ENCODE peak calls at places on chromosomes 11 and 22, in four cellular contexts. T is EL; Q is uterus; A is activated T-cell treated with anti-CD3 and anti-CD28 coated beads, Interleukin-2, amount 50 U/mL, for 72 hours. P is an unnamed sample.

GRCh38 chr22:28333106-28333505 is 346.5 kb downstream of the TTC28 start:
- DNase-seq in T (no peak), Q (no peak), A (no peak), P (no peak)

GRCh38 chr22:47690166-47690565 is 927.7 kb downstream of the TBC1D22A start:
- DNase-seq in T (no peak), Q (no peak), A (no peak), P (no peak)

GRCh38 chr11:9604134-9604533 is 30.7 kb downstream of the WEE1 start:
- DNase-seq in T (no peak), Q (no peak), A (no peak), P (no peak)

GRCh38 chr11:102802341-102802740 is 4.4 kb upstream of the MMP1 start:
- DNase-seq in T (peak; percentile 90), Q (no peak), A (no peak), P (no peak)

GRCh38 chr11:61841636-61842332 is 13.7 kb downstream of the FADS2 start:
- DNase-seq in T (no peak), Q (no peak), A (no peak), P (no peak)

GRCh38 chr11:2771758-2772466 is 72.1 kb upstream of the KCNQ1OT1 start:
- DNase-seq in T (no peak), Q (peak; percentile 15), A (no peak), P (no peak)

GRCh38 chr22:35514366-35514765 is 26.3 kb upstream of the RASD2 start:
- DNase-seq in T (no peak), Q (no peak), A (no peak), P (no peak)

GRCh38 chr22:32600184-32600583 is 125.6 kb downstream of the FBXO7 start:
- DNase-seq in T (no peak), Q (no peak), A (no peak), P (no peak)

GRCh38 chr22:19287889-19288288 is 3.6 kb downstream of the CLTCL1 start:
- DNase-seq in T (peak; percentile 87), Q (no peak), A (no peak), P (no peak)

GRCh38 chr11:5655474-5655873 is 29.4 kb downstream of the TRIM5 start:
- DNase-seq in T (no peak), Q (no peak), A (no peak), P (no peak)

GRCh38 chr11:13118691-13119090 is 109.6 kb downstream of the RASSF10 start:
- DNase-seq in T (no peak), Q (no peak), A (no peak), P (no peak)

GRCh38 chr11:91717169-91717568 is 507.4 kb upstream of the FAT3 start:
- DNase-seq in T (no peak), Q (no peak), A (no peak), P (no peak)

GRCh38 chr11:66720223-66720898 is 8.7 kb downstream of the SPTBN2 start:
- DNase-seq in T (peak; percentile 70), Q (no peak), A (peak; percentile 62), P (peak; percentile 22)

GRCh38 chr11:15179167-15179566 is 64.4 kb downstream of the INSC start:
- DNase-seq in T (peak; percentile 42), Q (no peak), A (no peak), P (no peak)

GRCh38 chr11:65962136-65962564 is 616 bp downstream of the SART1 start:
- DNase-seq in T (no peak), Q (no peak), A (no peak), P (no peak)

GRCh38 chr22:46661221-46661851 is 41.1 kb downstream of the GRAMD4 start:
- DNase-seq in T (peak; percentile 60), Q (no peak), A (peak; percentile 63), P (no peak)

GRCh38 chr11:116576523-116576922 is 196.3 kb downstream of the BUD13 start:
- DNase-seq in T (peak; percentile 8), Q (no peak), A (no peak), P (no peak)

GRCh38 chr11:1943977-1944376 is 3.2 kb upstream of the MRPL23 start:
- DNase-seq in T (peak; percentile 53), Q (peak; percentile 12), A (peak; percentile 0), P (no peak)

GRCh38 chr11:66287256-66288137 is 1.4 kb downstream of the YIF1A start:
- DNase-seq in T (no peak), Q (no peak), A (no peak), P (no peak)

GRCh38 chr11:92880391-92880790 is 89.1 kb upstream of the MTNR1B start:
- DNase-seq in T (peak; percentile 61), Q (no peak), A (no peak), P (no peak)

GRCh38 chr11:7906481-7906880 is 24.6 kb downstream of the OR10A6 start:
- DNase-seq in T (peak; percentile 33), Q (no peak), A (no peak), P (no peak)

GRCh38 chr11:58493676-58494075 is 14.2 kb downstream of the OR5B21 start:
- DNase-seq in T (peak; percentile 38), Q (no peak), A (no peak), P (no peak)

GRCh38 chr22:44352378-44353062 is 39.8 kb upstream of the SHISAL1 start:
- DNase-seq in T (no peak), Q (no peak), A (no peak), P (no peak)